ENCODE peak calls at places on chromosomes 7 and 10, in six cellular contexts. One of them, this sample, is unnamed.

GRCh38 chr10:95273393-95274312 is 17.1 kb downstream of the PDLIM1 start:
- DNase-seq in cardiac muscle cell: peak
- DNase-seq in fibroblast of mammary gland: peak
- DNase-seq in fibroblast of the aortic adventitia: peak
- DNase-seq in psoas muscle: peak
- DNase-seq in coronary artery: no peak
- DNase-seq in this sample: peak

GRCh38 chr10:28806481-28806880 is 129.2 kb downstream of the BAMBI start:
- DNase-seq in cardiac muscle cell: peak
- DNase-seq in fibroblast of mammary gland: no peak
- DNase-seq in fibroblast of the aortic adventitia: peak
- DNase-seq in psoas muscle: no peak
- DNase-seq in coronary artery: no peak
- DNase-seq in this sample: no peak

GRCh38 chr10:67837519-67838314 is at the start of gene DNAJC12:
- DNase-seq in cardiac muscle cell: peak
- DNase-seq in fibroblast of mammary gland: peak
- DNase-seq in fibroblast of the aortic adventitia: peak
- DNase-seq in psoas muscle: no peak
- DNase-seq in coronary artery: no peak
- DNase-seq in this sample: no peak

GRCh38 chr7:29332027-29332806 is 137.6 kb downstream of the CHN2 start:
- DNase-seq in cardiac muscle cell: no peak
- DNase-seq in fibroblast of mammary gland: no peak
- DNase-seq in fibroblast of the aortic adventitia: no peak
- DNase-seq in psoas muscle: no peak
- DNase-seq in coronary artery: no peak
- DNase-seq in this sample: no peak

GRCh38 chr7:15839415-15840100 is 153.1 kb upstream of the MEOX2 start:
- DNase-seq in cardiac muscle cell: peak
- DNase-seq in fibroblast of mammary gland: peak
- DNase-seq in fibroblast of the aortic adventitia: peak
- DNase-seq in psoas muscle: peak
- DNase-seq in coronary artery: peak
- DNase-seq in this sample: no peak

GRCh38 chr7:27182285-27182827 is 2.7 kb downstream of the HOXA11 start:
- DNase-seq in cardiac muscle cell: no peak
- DNase-seq in fibroblast of mammary gland: no peak
- DNase-seq in fibroblast of the aortic adventitia: no peak
- DNase-seq in psoas muscle: no peak
- DNase-seq in coronary artery: peak
- DNase-seq in this sample: no peak

GRCh38 chr7:139680676-139681462 is 96.9 kb downstream of the HIPK2 start:
- DNase-seq in cardiac muscle cell: peak
- DNase-seq in fibroblast of mammary gland: peak
- DNase-seq in fibroblast of the aortic adventitia: peak
- DNase-seq in psoas muscle: peak
- DNase-seq in coronary artery: peak
- DNase-seq in this sample: peak

GRCh38 chr7:15558747-15559146 is 3.1 kb downstream of the AGMO start:
- DNase-seq in cardiac muscle cell: no peak
- DNase-seq in fibroblast of mammary gland: peak
- DNase-seq in fibroblast of the aortic adventitia: peak
- DNase-seq in psoas muscle: no peak
- DNase-seq in coronary artery: no peak
- DNase-seq in this sample: peak

GRCh38 chr10:114869500-114869899 is 47.9 kb downstream of the FHIP2A start:
- DNase-seq in cardiac muscle cell: peak
- DNase-seq in fibroblast of mammary gland: peak
- DNase-seq in fibroblast of the aortic adventitia: peak
- DNase-seq in psoas muscle: no peak
- DNase-seq in coronary artery: no peak
- DNase-seq in this sample: peak

GRCh38 chr10:89946106-89946505 is 244.7 kb downstream of the KIF20B start:
- DNase-seq in cardiac muscle cell: peak
- DNase-seq in fibroblast of mammary gland: peak
- DNase-seq in fibroblast of the aortic adventitia: peak
- DNase-seq in psoas muscle: no peak
- DNase-seq in coronary artery: no peak
- DNase-seq in this sample: no peak

GRCh38 chr10:67477868-67478267 is 218.1 kb downstream of the CTNNA3 start:
- DNase-seq in cardiac muscle cell: no peak
- DNase-seq in fibroblast of mammary gland: no peak
- DNase-seq in fibroblast of the aortic adventitia: no peak
- DNase-seq in psoas muscle: no peak
- DNase-seq in coronary artery: no peak
- DNase-seq in this sample: no peak

GRCh38 chr7:139436806-139437205 is 46.7 kb downstream of the KLRG2 start:
- DNase-seq in cardiac muscle cell: no peak
- DNase-seq in fibroblast of mammary gland: no peak
- DNase-seq in fibroblast of the aortic adventitia: no peak
- DNase-seq in psoas muscle: no peak
- DNase-seq in coronary artery: no peak
- DNase-seq in this sample: no peak

GRCh38 chr7:130878785-130879184 is 144.8 kb upstream of the KLF14 start:
- DNase-seq in cardiac muscle cell: no peak
- DNase-seq in fibroblast of mammary gland: no peak
- DNase-seq in fibroblast of the aortic adventitia: no peak
- DNase-seq in psoas muscle: no peak
- DNase-seq in coronary artery: no peak
- DNase-seq in this sample: no peak

GRCh38 chr7:135211179-135211945 is at the start of gene WDR91:
- DNase-seq in cardiac muscle cell: peak
- DNase-seq in fibroblast of mammary gland: peak
- DNase-seq in fibroblast of the aortic adventitia: peak
- DNase-seq in psoas muscle: peak
- DNase-seq in coronary artery: peak
- DNase-seq in this sample: peak

GRCh38 chr10:110153396-110153795 is 54.0 kb upstream of the MXI1 start:
- DNase-seq in cardiac muscle cell: no peak
- DNase-seq in fibroblast of mammary gland: no peak
- DNase-seq in fibroblast of the aortic adventitia: no peak
- DNase-seq in psoas muscle: no peak
- DNase-seq in coronary artery: no peak
- DNase-seq in this sample: no peak

GRCh38 chr7:2938514-2939192 is 94.5 kb upstream of the GNA12 start:
- DNase-seq in cardiac muscle cell: no peak
- DNase-seq in fibroblast of mammary gland: no peak
- DNase-seq in fibroblast of the aortic adventitia: no peak
- DNase-seq in psoas muscle: no peak
- DNase-seq in coronary artery: peak
- DNase-seq in this sample: no peak

GRCh38 chr7:150824379-150825177 is 24.0 kb downstream of the TMEM176A start:
- DNase-seq in cardiac muscle cell: no peak
- DNase-seq in fibroblast of mammary gland: no peak
- DNase-seq in fibroblast of the aortic adventitia: no peak
- DNase-seq in psoas muscle: no peak
- DNase-seq in coronary artery: peak
- DNase-seq in this sample: no peak

GRCh38 chr10:73096041-73096451 is 620 bp downstream of the P4HA1 start:
- DNase-seq in cardiac muscle cell: peak
- DNase-seq in fibroblast of mammary gland: peak
- DNase-seq in fibroblast of the aortic adventitia: peak
- DNase-seq in psoas muscle: peak
- DNase-seq in coronary artery: peak
- DNase-seq in this sample: no peak

GRCh38 chr10:119421887-119422684 is 120.4 kb downstream of the RGS10 start:
- DNase-seq in cardiac muscle cell: peak
- DNase-seq in fibroblast of mammary gland: peak
- DNase-seq in fibroblast of the aortic adventitia: peak
- DNase-seq in psoas muscle: no peak
- DNase-seq in coronary artery: no peak
- DNase-seq in this sample: no peak

GRCh38 chr7:12800501-12800900 is 113.1 kb downstream of the ARL4A start:
- DNase-seq in cardiac muscle cell: peak
- DNase-seq in fibroblast of mammary gland: no peak
- DNase-seq in fibroblast of the aortic adventitia: peak
- DNase-seq in psoas muscle: no peak
- DNase-seq in coronary artery: no peak
- DNase-seq in this sample: no peak
- H3K4me3 ChIP-seq in cardiac muscle cell: no peak
- H3K4me3 ChIP-seq in fibroblast of mammary gland: no peak
- H3K4me3 ChIP-seq in fibroblast of the aortic adventitia: no peak
- H3K4me3 ChIP-seq in psoas muscle: no peak
- H3K4me3 ChIP-seq in coronary artery: no peak
- H3K4me3 ChIP-seq in this sample: no peak

GRCh38 chr7:87220026-87220733 is 648 bp upstream of the TMEM243 start:
- DNase-seq in cardiac muscle cell: peak
- DNase-seq in fibroblast of mammary gland: peak
- DNase-seq in fibroblast of the aortic adventitia: peak
- DNase-seq in psoas muscle: peak
- DNase-seq in coronary artery: peak
- DNase-seq in this sample: no peak

GRCh38 chr7:87218941-87219544 is 489 bp downstream of the TMEM243 start:
- DNase-seq in cardiac muscle cell: peak
- DNase-seq in fibroblast of mammary gland: peak
- DNase-seq in fibroblast of the aortic adventitia: peak
- DNase-seq in psoas muscle: peak
- DNase-seq in coronary artery: peak
- DNase-seq in this sample: no peak

GRCh38 chr7:87220734-87221215 is 1.2 kb upstream of the TMEM243 start:
- DNase-seq in cardiac muscle cell: peak
- DNase-seq in fibroblast of mammary gland: peak
- DNase-seq in fibroblast of the aortic adventitia: peak
- DNase-seq in psoas muscle: no peak
- DNase-seq in coronary artery: no peak
- DNase-seq in this sample: no peak

GRCh38 chr7:87217983-87218653 is 1.4 kb downstream of the TMEM243 start:
- DNase-seq in cardiac muscle cell: no peak
- DNase-seq in fibroblast of mammary gland: no peak
- DNase-seq in fibroblast of the aortic adventitia: no peak
- DNase-seq in psoas muscle: no peak
- DNase-seq in coronary artery: no peak
- DNase-seq in this sample: no peak

DNA sequence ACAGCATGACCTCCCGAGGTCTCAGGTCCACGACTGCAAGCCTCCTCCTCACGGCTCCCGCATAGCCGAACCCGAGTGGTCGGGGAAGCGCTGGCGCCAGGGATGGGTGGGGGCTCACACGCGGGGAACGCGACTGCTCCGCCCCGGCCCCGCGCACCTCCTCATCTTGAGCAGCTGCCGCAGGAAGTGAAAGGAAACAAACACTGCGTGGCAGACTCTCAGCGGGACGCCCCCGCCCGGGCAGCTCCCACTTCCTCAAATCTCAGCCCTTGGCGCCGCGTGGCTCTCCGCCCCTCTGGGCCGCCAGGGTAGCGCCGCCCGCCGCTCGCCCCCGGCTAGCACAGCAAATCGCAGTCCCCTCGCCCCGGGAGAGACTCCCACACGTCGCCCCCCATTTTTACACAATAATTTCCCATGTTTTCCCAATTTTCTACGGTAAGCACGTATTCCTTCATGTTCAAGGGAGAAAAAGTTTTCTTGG is at the start of gene TMEM243:
- DNase-seq in cardiac muscle cell: peak
- DNase-seq in fibroblast of mammary gland: peak
- DNase-seq in fibroblast of the aortic adventitia: peak
- DNase-seq in psoas muscle: peak
- DNase-seq in coronary artery: no peak
- DNase-seq in this sample: no peak
- TF ChIP-seq CTCF in cardiac muscle cell: peak
- TF ChIP-seq CTCF in fibroblast of mammary gland: no peak
- TF ChIP-seq CTCF in fibroblast of the aortic adventitia: peak
- TF ChIP-seq CTCF in psoas muscle: no peak
- TF ChIP-seq CTCF in coronary artery: no peak
- TF ChIP-seq CTCF in this sample: peak

GRCh38 chr10:43077421-43078171 is 727 bp downstream of the RET start:
- DNase-seq in cardiac muscle cell: no peak
- DNase-seq in fibroblast of mammary gland: no peak
- DNase-seq in fibroblast of the aortic adventitia: no peak
- DNase-seq in psoas muscle: no peak
- DNase-seq in coronary artery: no peak
- DNase-seq in this sample: no peak
- H3K4me3 ChIP-seq in cardiac muscle cell: peak
- H3K4me3 ChIP-seq in fibroblast of mammary gland: no peak
- H3K4me3 ChIP-seq in fibroblast of the aortic adventitia: no peak
- H3K4me3 ChIP-seq in psoas muscle: peak
- H3K4me3 ChIP-seq in coronary artery: peak
- H3K4me3 ChIP-seq in this sample: no peak

DNA sequence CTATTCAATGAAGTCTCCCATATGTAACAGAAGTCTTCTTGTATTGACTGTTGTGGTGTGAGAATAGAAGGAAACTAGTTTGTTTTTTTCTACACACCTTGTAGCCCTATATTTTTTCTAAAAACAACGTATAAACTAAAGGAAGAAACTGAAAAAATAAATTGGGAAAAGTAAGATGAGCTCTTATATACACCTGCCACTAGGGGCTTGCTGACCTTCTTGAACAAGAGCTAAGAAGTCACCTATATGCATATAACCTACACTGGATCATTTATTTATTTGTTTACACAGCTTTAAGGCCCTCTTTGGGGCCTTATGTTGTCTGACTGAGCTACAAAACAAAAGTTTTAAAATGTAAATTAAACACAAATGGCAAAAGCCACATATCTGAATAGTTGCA is 383.0 kb downstream of the HPSE2 start:
- DNase-seq in cardiac muscle cell: no peak
- DNase-seq in fibroblast of mammary gland: peak
- DNase-seq in fibroblast of the aortic adventitia: no peak
- DNase-seq in psoas muscle: no peak
- DNase-seq in coronary artery: no peak
- DNase-seq in this sample: no peak
- TF ChIP-seq CTCF in cardiac muscle cell: no peak
- TF ChIP-seq CTCF in fibroblast of mammary gland: peak
- TF ChIP-seq CTCF in fibroblast of the aortic adventitia: no peak
- TF ChIP-seq CTCF in psoas muscle: no peak
- TF ChIP-seq CTCF in coronary artery: no peak
- TF ChIP-seq CTCF in this sample: no peak

GRCh38 chr7:73622527-73622908 is 1.8 kb downstream of the MLXIPL start:
- DNase-seq in cardiac muscle cell: no peak
- DNase-seq in fibroblast of mammary gland: no peak
- DNase-seq in fibroblast of the aortic adventitia: peak
- DNase-seq in psoas muscle: no peak
- DNase-seq in coronary artery: no peak
- DNase-seq in this sample: no peak
- H3K4me3 ChIP-seq in cardiac muscle cell: no peak
- H3K4me3 ChIP-seq in fibroblast of mammary gland: no peak
- H3K4me3 ChIP-seq in fibroblast of the aortic adventitia: no peak
- H3K4me3 ChIP-seq in psoas muscle: peak
- H3K4me3 ChIP-seq in coronary artery: peak
- H3K4me3 ChIP-seq in this sample: no peak

GRCh38 chr7:156156734-156157408 is 344.6 kb upstream of the SHH start:
- DNase-seq in cardiac muscle cell: no peak
- DNase-seq in fibroblast of mammary gland: no peak
- DNase-seq in fibroblast of the aortic adventitia: no peak
- DNase-seq in psoas muscle: no peak
- DNase-seq in coronary artery: peak
- DNase-seq in this sample: no peak
- TF ChIP-seq CTCF in cardiac muscle cell: no peak
- TF ChIP-seq CTCF in fibroblast of mammary gland: no peak
- TF ChIP-seq CTCF in fibroblast of the aortic adventitia: no peak
- TF ChIP-seq CTCF in psoas muscle: no peak
- TF ChIP-seq CTCF in coronary artery: no peak
- TF ChIP-seq CTCF in this sample: no peak